ENCODE peak calls at places on chromosome 19, in five cellular contexts. B is GM12878, P is A549, R is HepG2, L is K562. S is an unnamed sample.

GRCh38 chr19:14347999-14348889 is 33.0 kb upstream of the ADGRE5 start:
- DNase-seq in B (no peak), P (peak; percentile 50), R (peak; percentile 28), L (peak; percentile 80), S (peak; percentile 19)

GRCh38 chr19:13951043-13951442 is 1.3 kb upstream of the DCAF15 start:
- DNase-seq in B (no peak), P (no peak), R (no peak), L (no peak), S (no peak)

GRCh38 chr19:18594096-18594823 is 5.7 kb downstream of the REX1BD start:
- DNase-seq in B (no peak), P (peak; percentile 44), R (no peak), L (peak; percentile 85), S (no peak)

GRCh38 chr19:47352095-47352494 is 3.0 kb downstream of the DHX34 start:
- DNase-seq in B (no peak), P (peak; percentile 35), R (no peak), L (peak; percentile 40), S (no peak)

GRCh38 chr19:47240996-47241918 is 10.3 kb upstream of the BBC3 start:
- DNase-seq in B (no peak), P (peak; percentile 83), R (peak; percentile 68), L (peak; percentile 95), S (peak; percentile 75)

GRCh38 chr19:14577885-14578427 is 4.9 kb upstream of the CLEC17A start:
- DNase-seq in B (peak; percentile 53), P (no peak), R (no peak), L (peak; percentile 35), S (no peak)

GRCh38 chr19:14795078-14795721 is 16.8 kb upstream of the ADGRE2 start:
- DNase-seq in B (no peak), P (no peak), R (no peak), L (peak; percentile 59), S (no peak)

GRCh38 chr19:45402469-45403070 is 2.3 kb downstream of the PPP1R13L start:
- DNase-seq in B (no peak), P (peak; percentile 85), R (no peak), L (peak; percentile 75), S (no peak)

GRCh38 chr19:6793973-6794372 is 21.5 kb downstream of the VAV1 start:
- DNase-seq in B (no peak), P (no peak), R (no peak), L (no peak), S (no peak)

GRCh38 chr19:47230122-47230920 is 678 bp downstream of the BBC3 start:
- DNase-seq in B (no peak), P (peak; percentile 59), R (peak; percentile 32), L (peak; percentile 87), S (peak; percentile 93)

GRCh38 chr19:21823224-21823623 is 12.8 kb downstream of the ZNF43 start:
- DNase-seq in B (no peak), P (no peak), R (no peak), L (no peak), S (no peak)

GRCh38 chr19:6126335-6126974 is 9.0 kb upstream of the ACSBG2 start:
- DNase-seq in B (peak; percentile 71), P (peak; percentile 86), R (peak; percentile 67), L (peak; percentile 79), S (no peak)

GRCh38 chr19:11649941-11650340 is 52.7 kb downstream of the ZNF627 start:
- DNase-seq in B (no peak), P (no peak), R (no peak), L (no peak), S (no peak)

GRCh38 chr19:14091885-14092462 is 1.4 kb upstream of the SAMD1 start:
- DNase-seq in B (no peak), P (no peak), R (no peak), L (peak; percentile 57), S (peak; percentile 77)

GRCh38 chr19:18097217-18097992 is at the start of gene MAST3:
- DNase-seq in B (peak; percentile 64), P (peak; percentile 84), R (peak; percentile 70), L (peak; percentile 94), S (no peak)

GRCh38 chr19:17671906-17672305 is 16.2 kb downstream of the UNC13A start:
- DNase-seq in B (no peak), P (peak; percentile 76), R (peak; percentile 24), L (peak; percentile 79), S (no peak)

GRCh38 chr19:38039966-38040365 is 133.0 kb downstream of the SIPA1L3 start:
- DNase-seq in B (no peak), P (peak; percentile 86), R (no peak), L (no peak), S (no peak)

GRCh38 chr19:19457691-19458090 is 52.2 kb downstream of the GATAD2A start:
- DNase-seq in B (no peak), P (no peak), R (no peak), L (no peak), S (no peak)

GRCh38 chr19:42244452-42245220 is 2.2 kb upstream of the GSK3A start:
- DNase-seq in B (peak; percentile 85), P (peak; percentile 99), R (peak; percentile 93), L (peak; percentile 98), S (peak; percentile 92)

GRCh38 chr19:19578241-19578640 is 40.2 kb downstream of the CILP2 start:
- DNase-seq in B (no peak), P (no peak), R (no peak), L (no peak), S (no peak)

GRCh38 chr19:4923379-4923747 is 14.1 kb downstream of the UHRF1 start:
- DNase-seq in B (no peak), P (no peak), R (no peak), L (no peak), S (no peak)

GRCh38 chr19:4930664-4931063 is 21.4 kb downstream of the UHRF1 start:
- DNase-seq in B (no peak), P (no peak), R (no peak), L (peak; percentile 19), S (no peak)

GRCh38 chr19:4933528-4933927 is 24.2 kb downstream of the UHRF1 start:
- DNase-seq in B (no peak), P (no peak), R (no peak), L (no peak), S (no peak)

GRCh38 chr19:4932711-4933110 is 23.4 kb downstream of the UHRF1 start:
- DNase-seq in B (no peak), P (no peak), R (no peak), L (no peak), S (no peak)

GRCh38 chr19:4929186-4929585 is 19.9 kb downstream of the UHRF1 start:
- DNase-seq in B (no peak), P (no peak), R (no peak), L (no peak), S (no peak)
- TF ChIP-seq KDM1A in B (no peak), P (no peak), R (no peak), L (no peak), S (no peak)

GRCh38 chr19:44111910-44112463 is 1.2 kb upstream of the ZNF225 start:
- DNase-seq in B (no peak), P (no peak), R (no peak), L (peak; percentile 18), S (peak; percentile 52)
- TF ChIP-seq KDM1A in B (no peak), P (no peak), R (no peak), L (no peak), S (no peak)

GRCh38 chr19:12786149-12786870 is 5.0 kb upstream of the JUNB start:
- DNase-seq in B (no peak), P (peak; percentile 31), R (no peak), L (no peak), S (no peak)
- TF ChIP-seq KDM1A in B (no peak), P (no peak), R (no peak), L (no peak), S (no peak)

DNA sequence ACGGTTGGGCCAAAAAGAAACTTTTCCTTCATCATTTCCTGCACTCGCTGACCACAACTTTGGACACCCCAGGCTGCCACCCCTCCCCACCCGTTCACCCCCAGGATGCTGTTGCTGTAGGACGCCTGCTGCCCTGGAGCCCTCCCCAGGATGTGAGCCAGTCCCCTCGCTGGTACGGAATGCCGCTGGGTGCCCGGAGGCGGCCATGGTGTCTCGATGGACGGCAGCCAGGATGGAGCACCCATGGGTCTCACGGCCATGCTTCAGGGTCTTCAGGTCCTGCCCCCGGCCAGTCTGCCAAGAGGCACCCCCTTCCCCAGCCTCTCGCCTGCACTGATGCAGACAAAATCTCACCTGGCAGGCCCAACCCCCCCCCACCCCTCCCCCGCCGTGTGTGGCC is 15.4 kb upstream of the CSNK1G2 start:
- DNase-seq in B (no peak), P (no peak), R (no peak), L (no peak), S (no peak)
- TF ChIP-seq KDM1A in B (no peak), P (no peak), R (no peak), L (no peak), S (no peak)

GRCh38 chr19:50376166-50377050 is at the start of gene NR1H2:
- DNase-seq in B (peak; percentile 90), P (peak; percentile 100), R (peak; percentile 92), L (peak; percentile 99), S (peak; percentile 95)
- TF ChIP-seq KDM1A in B (no peak), P (no peak), R (no peak), L (no peak), S (peak; percentile 13)

DNA sequence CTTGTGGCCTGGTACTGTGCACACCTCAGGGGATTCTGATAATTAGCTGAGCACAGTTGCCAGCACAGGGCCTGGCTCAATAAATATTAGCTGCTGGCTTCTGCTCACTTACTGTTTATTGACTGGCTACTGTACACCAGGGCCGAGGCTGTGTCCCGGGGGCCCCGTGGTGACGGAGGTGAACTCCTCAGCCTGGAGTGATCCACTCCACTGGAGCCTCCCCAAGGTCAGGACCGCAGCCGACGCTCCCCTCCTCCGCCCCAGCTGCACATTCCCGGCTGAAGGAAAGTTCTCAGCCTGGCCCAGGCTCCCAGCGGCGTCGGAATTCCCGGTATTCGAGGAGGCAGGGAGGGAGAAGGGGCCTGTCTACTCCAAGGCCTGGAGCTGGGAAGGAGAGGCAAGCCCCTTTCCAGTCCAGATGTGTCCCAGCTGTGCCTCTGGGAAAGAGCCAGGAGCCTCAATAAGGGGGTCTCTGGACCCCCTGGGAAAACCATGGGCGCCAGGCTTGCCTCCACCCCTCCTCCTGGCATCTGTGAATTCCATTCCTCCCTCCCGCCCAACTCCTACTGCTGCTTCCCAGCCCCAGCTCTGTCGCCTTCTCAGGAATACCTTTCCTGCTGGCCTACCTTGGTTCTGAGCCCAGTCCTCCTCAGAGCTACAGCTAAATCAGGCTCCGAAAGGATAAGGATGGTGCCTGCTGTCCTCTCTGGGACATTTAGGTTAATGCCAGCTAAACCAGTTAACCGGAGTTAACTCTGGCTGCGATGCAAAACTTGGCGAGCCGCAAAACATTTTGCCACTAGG is 7.2 kb downstream of the RPS16 start:
- DNase-seq in B (no peak), P (peak; percentile 94), R (peak; percentile 66), L (no peak), S (no peak)
- TF ChIP-seq KDM1A in B (no peak), P (no peak), R (no peak), L (no peak), S (no peak)

GRCh38 chr19:55704494-55705245 is 29.6 kb downstream of the EPN1 start:
- DNase-seq in B (no peak), P (no peak), R (no peak), L (peak; percentile 28), S (no peak)
- TF ChIP-seq KDM1A in B (no peak), P (no peak), R (no peak), L (no peak), S (no peak)